ENCODE peak calls at places on chromosome 6, in four cellular contexts. One of them, this sample, is unnamed.

GRCh38 chr6:71406871-71407860 is 118.6 kb downstream of the OGFRL1 start:
- DNase-seq in K562: no peak
- DNase-seq in GM12878: no peak
- DNase-seq in HepG2: no peak
- DNase-seq in this sample: peak

GRCh38 chr6:10883312-10884244 is 1.7 kb upstream of the GCM2 start:
- DNase-seq in HepG2: no peak
- DNase-seq in K562: no peak
- DNase-seq in GM12878: no peak
- DNase-seq in this sample: no peak

GRCh38 chr6:144415014-144415413 is 129.9 kb downstream of the UTRN start:
- DNase-seq in GM12878: no peak
- DNase-seq in K562: no peak
- DNase-seq in HepG2: peak
- DNase-seq in this sample: no peak

GRCh38 chr6:116003668-116004067 is 57.0 kb downstream of the FRK start:
- DNase-seq in GM12878: no peak
- DNase-seq in HepG2: no peak
- DNase-seq in K562: no peak
- DNase-seq in this sample: no peak

GRCh38 chr6:77264970-77265369 is 198.3 kb downstream of the HTR1B start:
- DNase-seq in GM12878: no peak
- DNase-seq in HepG2: no peak
- DNase-seq in K562: no peak
- DNase-seq in this sample: no peak

GRCh38 chr6:167906899-167907298 is 80.2 kb downstream of the AFDN start:
- DNase-seq in GM12878: no peak
- DNase-seq in K562: no peak
- DNase-seq in HepG2: no peak
- DNase-seq in this sample: no peak

GRCh38 chr6:131657630-131658111 is 20.6 kb downstream of the ENPP3 start:
- DNase-seq in K562: no peak
- DNase-seq in GM12878: no peak
- DNase-seq in HepG2: no peak
- DNase-seq in this sample: no peak

GRCh38 chr6:138036955-138037592 is 70.1 kb downstream of the PERP start:
- DNase-seq in K562: no peak
- DNase-seq in HepG2: no peak
- DNase-seq in GM12878: no peak
- DNase-seq in this sample: no peak

GRCh38 chr6:134706806-134707205 is 243.1 kb downstream of the ALDH8A1 start:
- DNase-seq in HepG2: no peak
- DNase-seq in GM12878: no peak
- DNase-seq in K562: no peak
- DNase-seq in this sample: no peak

GRCh38 chr6:133591330-133591729 is 297.6 kb upstream of the TCF21 start:
- DNase-seq in GM12878: no peak
- DNase-seq in HepG2: no peak
- DNase-seq in K562: no peak
- DNase-seq in this sample: no peak
- TF ChIP-seq BHLHE40 in GM12878: no peak
- TF ChIP-seq BHLHE40 in HepG2: no peak
- TF ChIP-seq BHLHE40 in K562: no peak
- TF ChIP-seq BHLHE40 in this sample: no peak

DNA sequence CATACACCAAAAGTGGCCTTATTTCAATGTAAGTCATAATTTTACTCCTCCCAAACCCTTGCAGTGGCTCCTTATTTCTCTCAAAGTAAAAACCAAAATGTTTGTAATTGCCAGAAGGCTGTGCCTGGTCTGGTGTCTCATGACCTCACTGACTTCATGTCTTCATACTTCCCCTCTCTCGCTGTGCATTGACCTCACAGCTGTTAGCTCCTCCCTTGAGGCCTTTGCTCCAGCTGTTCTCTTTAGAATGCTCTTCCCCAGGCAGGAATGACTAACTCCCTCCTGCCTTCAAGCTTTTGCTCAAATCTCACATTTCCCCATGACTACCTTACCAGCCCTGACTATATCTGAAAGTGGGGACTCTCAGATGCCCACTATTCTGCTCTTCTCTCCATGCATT is 83.3 kb downstream of the MTFR2 start:
- DNase-seq in K562: no peak
- DNase-seq in GM12878: no peak
- DNase-seq in HepG2: no peak
- DNase-seq in this sample: no peak
- TF ChIP-seq FOXM1 in K562: no peak
- TF ChIP-seq FOXM1 in GM12878: no peak
- TF ChIP-seq FOXM1 in HepG2: no peak
- TF ChIP-seq FOXM1 in this sample: no peak

DNA sequence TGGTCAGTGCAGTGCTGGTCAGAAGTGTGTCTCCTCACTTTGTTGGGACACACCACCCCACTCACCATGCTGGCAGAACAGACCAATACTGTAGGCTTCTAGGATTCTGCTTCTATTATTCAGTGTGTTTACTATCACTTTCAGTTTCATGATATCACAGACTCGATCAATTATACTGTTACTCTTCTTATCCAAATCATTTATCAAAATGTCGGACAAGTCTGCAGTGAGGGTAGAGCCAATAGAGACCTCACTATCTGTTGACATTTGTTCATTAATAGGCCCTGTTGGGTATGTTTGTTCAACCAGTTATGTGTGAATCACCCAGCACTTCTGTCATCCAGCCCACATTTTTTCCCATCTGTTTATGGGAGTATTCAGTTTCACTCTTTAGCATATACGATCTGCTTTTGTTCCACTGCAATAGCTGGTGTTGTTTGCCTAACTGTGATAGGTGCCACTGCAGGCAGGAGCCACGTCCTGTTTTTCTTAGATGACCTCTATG is 140.1 kb downstream of the NRN1 start:
- DNase-seq in GM12878: no peak
- DNase-seq in K562: no peak
- DNase-seq in HepG2: peak
- DNase-seq in this sample: no peak
- TF ChIP-seq BHLHE40 in GM12878: no peak
- TF ChIP-seq BHLHE40 in K562: no peak
- TF ChIP-seq BHLHE40 in HepG2: no peak
- TF ChIP-seq BHLHE40 in this sample: no peak

DNA sequence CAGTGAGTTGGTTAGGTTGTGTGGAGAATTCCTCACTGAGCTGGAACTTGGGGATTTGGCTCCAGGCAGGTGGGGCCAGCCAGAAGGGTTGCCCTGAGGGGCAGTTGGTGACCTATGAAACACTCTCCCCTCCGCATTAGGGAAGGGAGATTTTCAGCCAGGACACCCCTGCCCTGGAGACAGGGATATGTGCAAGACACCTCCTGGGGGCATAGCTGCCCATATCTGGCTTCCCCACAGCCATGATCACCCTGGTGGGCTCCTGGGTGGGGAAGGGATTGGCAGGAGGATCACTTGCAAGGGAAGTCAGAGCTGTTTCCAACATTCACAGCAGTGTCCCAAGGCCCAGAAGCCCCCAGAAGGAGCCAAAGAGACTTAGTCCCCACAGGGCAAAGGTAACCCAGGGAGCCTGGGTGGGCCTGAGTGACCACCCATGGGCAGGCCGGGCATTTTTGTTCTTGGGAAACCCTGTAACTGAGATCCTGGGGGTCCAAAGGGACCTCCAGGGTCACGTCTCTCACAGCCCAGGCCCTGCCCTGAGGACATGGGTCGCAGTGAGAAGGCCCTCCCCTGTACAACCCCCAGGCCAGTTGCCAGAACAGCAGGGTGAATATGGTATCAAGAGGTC is 145.8 kb downstream of the MRPL14 start:
- DNase-seq in K562: no peak
- DNase-seq in HepG2: no peak
- DNase-seq in GM12878: no peak
- DNase-seq in this sample: no peak
- TF ChIP-seq FOXM1 in K562: no peak
- TF ChIP-seq FOXM1 in HepG2: no peak
- TF ChIP-seq FOXM1 in GM12878: no peak
- TF ChIP-seq FOXM1 in this sample: no peak

This sample was measured in HEK293T.